ENCODE peak calls at places on chromosomes 16 and 17, in five cellular contexts. D is sigmoid colon, P is tibial artery, U is ovary, C is IMR-90. T is an unnamed sample. For H3K4me1, the result is how much of the 10 kb centered on the place peaks cover.

GRCh38 chr16:3017806-3018506 is at the start of gene CLDN6:
- DNase-seq in P (no peak), D (no peak), C (no peak), U (peak), T (no peak)

GRCh38 chr16:50830698-50831097 is 88.8 kb downstream of the CYLD start:
- DNase-seq in U (no peak), P (no peak), D (no peak), C (no peak), T (no peak)

GRCh38 chr16:3696425-3697218 is 20.7 kb downstream of the TRAP1 start:
- DNase-seq in D (no peak), P (no peak), C (peak), U (no peak), T (no peak)

GRCh38 chr16:3121843-3122467 is 9.6 kb downstream of the ZNF205 start:
- DNase-seq in C (no peak), U (no peak), D (no peak), P (no peak), T (no peak)

GRCh38 chr17:11644265-11645212 is 46.3 kb downstream of the DNAH9 start:
- DNase-seq in D (peak), C (peak), U (peak), P (no peak), T (no peak)

GRCh38 chr17:67438669-67439068 is 61.6 kb downstream of the PITPNC1 start:
- DNase-seq in P (no peak), D (no peak), C (no peak), U (no peak), T (no peak)

GRCh38 chr17:66893863-66894262 is 58.9 kb downstream of the CACNG5 start:
- DNase-seq in U (no peak), C (no peak), D (no peak), P (no peak), T (no peak)

GRCh38 chr17:44581868-44582267 is 24.6 kb downstream of the FZD2 start:
- DNase-seq in P (no peak), C (no peak), D (no peak), U (no peak), T (no peak)

GRCh38 chr17:41959336-41960095 is 7.1 kb upstream of the CNP start:
- DNase-seq in D (no peak), C (peak), U (no peak), P (no peak), T (no peak)

GRCh38 chr16:15611610-15612009 is 31.3 kb downstream of the MARF1 start:
- DNase-seq in C (peak), P (no peak), U (no peak), D (no peak), T (no peak)

GRCh38 chr17:67491009-67491677 is 114.1 kb downstream of the PITPNC1 start:
- DNase-seq in U (peak), C (peak), D (peak), P (peak), T (no peak)

GRCh38 chr16:57549730-57550129 is 7.3 kb downstream of the ADGRG5 start:
- DNase-seq in D (no peak), P (no peak), C (no peak), U (no peak), T (no peak)

GRCh38 chr17:37609170-37610040 is at the start of gene SYNRG:
- DNase-seq in P (peak), C (peak), D (peak), U (peak), T (peak)

GRCh38 chr17:42227849-42228696 is 33.8 kb upstream of the GHDC start:
- DNase-seq in U (no peak), C (peak), P (no peak), D (peak), T (no peak)

GRCh38 chr16:8355714-8356113 is 234.6 kb downstream of the TMEM114 start:
- DNase-seq in C (no peak), P (no peak), D (no peak), U (no peak), T (no peak)

GRCh38 chr17:59287887-59288286 is 43.6 kb upstream of the YPEL2 start:
- DNase-seq in U (no peak), P (no peak), C (no peak), D (no peak), T (no peak)

GRCh38 chr16:53912155-53912554 is 208.2 kb downstream of the FTO start:
- DNase-seq in P (no peak), U (no peak), C (no peak), D (no peak), T (no peak)

GRCh38 chr17:66357037-66357436 is 54.6 kb downstream of the PRKCA start:
- DNase-seq in D (no peak), C (peak), P (no peak), U (no peak), T (no peak)

GRCh38 chr17:9211133-9211765 is 189.9 kb downstream of the NTN1 start:
- DNase-seq in C (no peak), U (no peak), P (no peak), D (no peak), T (no peak)

GRCh38 chr16:63787014-63787413 is 1334.8 kb downstream of the CDH11 start:
- DNase-seq in D (no peak), P (no peak), C (no peak), U (no peak), T (no peak)

GRCh38 chr17:76659928-76660614 is 16.5 kb upstream of the ST6GALNAC1 start:
- DNase-seq in P (no peak), C (no peak), U (no peak), D (peak), T (no peak)

GRCh38 chr16:47311738-47312505 is 148.9 kb downstream of the ITFG1 start:
- DNase-seq in D (no peak), P (no peak), C (peak), U (no peak), T (no peak)

GRCh38 chr16:52549011-52549692 is 2.2 kb upstream of the TOX3 start:
- DNase-seq in C (no peak), U (no peak), D (no peak), P (no peak), T (no peak)

GRCh38 chr16:57349212-57350031 is 9.2 kb upstream of the CCL22 start:
- DNase-seq in D (no peak), U (no peak), P (no peak), C (no peak), T (peak)

GRCh38 chr16:55370762-55371482 is 46.9 kb downstream of the IRX6 start:
- DNase-seq in P (peak), U (peak), D (peak), C (peak), T (no peak)

GRCh38 chr16:54446639-54447038 is 160.1 kb upstream of the IRX3 start:
- DNase-seq in P (peak), C (no peak), D (no peak), U (no peak), T (no peak)

GRCh38 chr16:21233521-21234150 is at the start of gene ANKS4B:
- DNase-seq in P (no peak), U (no peak), D (no peak), C (no peak), T (no peak)

GRCh38 chr17:13323990-13324389 is 277.7 kb downstream of the HS3ST3A1 start:
- DNase-seq in D (no peak), P (no peak), C (peak), U (no peak), T (no peak)

GRCh38 chr16:57510016-57510871 is 24.0 kb upstream of the DOK4 start:
- DNase-seq in U (no peak), D (peak), P (no peak), C (no peak), T (no peak)

GRCh38 chr16:22191966-22192260 is 14.2 kb upstream of the EEF2K start:
- DNase-seq in D (no peak), C (peak), U (peak), P (no peak), T (no peak)

GRCh38 chr17:19812407-19812806 is 55.3 kb downstream of the ULK2 start:
- DNase-seq in C (peak), P (no peak), D (no peak), U (no peak), T (no peak)

GRCh38 chr17:27549251-27549919 is 81.6 kb upstream of the LGALS9 start:
- DNase-seq in C (no peak), U (peak), D (no peak), P (peak), T (no peak)

GRCh38 chr17:27551701-27552466 is 79.1 kb upstream of the LGALS9 start:
- DNase-seq in U (no peak), P (no peak), D (no peak), C (peak), T (no peak)

GRCh38 chr17:27550291-27550930 is 80.6 kb upstream of the LGALS9 start:
- DNase-seq in D (no peak), C (no peak), U (no peak), P (no peak), T (no peak)

GRCh38 chr17:27552467-27552779 is 78.6 kb upstream of the LGALS9 start:
- DNase-seq in D (no peak), C (peak), U (no peak), P (no peak), T (no peak)

GRCh38 chr17:27550974-27551505 is 79.9 kb upstream of the LGALS9 start:
- DNase-seq in P (no peak), U (no peak), C (no peak), D (no peak), T (no peak)
- H3K27ac ChIP-seq in P (no peak), U (no peak), C (no peak), D (no peak), T (no peak)

GRCh38 chr17:34853916-34854315 is 107.3 kb downstream of the CCT6B start:
- DNase-seq in P (no peak), C (no peak), U (no peak), D (no peak), T (no peak)
- H3K4me1 ChIP-seq in P (under half), C (under half), U (under half), D (under half), T (under half)

DNA sequence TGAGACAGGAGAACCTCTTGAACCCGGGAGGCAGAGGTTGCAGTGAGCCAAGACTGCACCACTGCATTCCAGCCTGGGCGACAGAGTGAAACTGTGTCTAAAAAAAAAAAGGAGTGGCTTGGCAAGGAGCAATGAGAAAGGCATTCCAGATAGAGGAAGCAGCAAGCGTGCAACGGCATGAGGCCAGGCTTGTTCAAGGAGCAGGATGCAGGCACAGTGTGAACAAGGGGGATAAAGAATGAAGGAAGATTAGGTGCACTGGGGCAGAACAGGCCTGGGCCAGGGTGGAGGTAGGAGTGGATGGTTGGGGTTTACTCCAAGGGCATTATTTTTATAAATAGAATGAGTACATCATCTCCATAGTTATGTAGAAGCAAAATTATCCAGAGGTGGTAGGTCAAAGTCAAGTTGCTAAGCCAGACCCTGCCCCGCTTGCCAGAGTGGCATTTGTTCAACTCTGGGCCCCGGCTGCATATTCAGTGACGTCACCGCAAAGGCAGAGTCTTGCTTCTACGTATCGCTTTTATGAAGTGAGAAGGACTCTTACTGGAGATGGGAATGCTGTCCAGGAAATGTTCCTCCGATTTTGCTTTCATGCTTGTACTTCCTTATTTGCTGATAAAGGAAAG is 100.2 kb downstream of the KATNIP start:
- DNase-seq in D (no peak), C (no peak), U (peak), P (no peak), T (no peak)
- H3K27ac ChIP-seq in D (no peak), C (no peak), U (no peak), P (no peak), T (no peak)

DNA sequence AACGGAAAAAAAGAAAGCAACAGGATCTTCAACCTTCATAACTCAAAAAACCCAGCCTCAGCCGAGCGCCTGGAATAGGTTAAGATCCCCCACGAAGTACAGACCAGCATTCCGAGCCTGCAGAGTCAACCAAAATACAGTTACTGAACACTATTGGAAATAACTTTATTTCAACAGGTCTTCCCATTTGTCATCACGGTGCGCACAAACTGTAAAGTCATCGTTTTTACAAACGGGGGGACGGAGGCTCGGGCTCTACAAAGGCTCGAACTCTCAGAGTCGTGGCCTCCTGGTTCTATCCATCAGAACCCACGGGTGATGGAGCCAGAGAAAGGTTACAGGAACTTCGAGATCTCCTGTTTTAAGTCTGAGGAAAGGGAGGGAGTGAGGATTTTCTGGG is 1.1 kb downstream of the YWHAE start:
- DNase-seq in P (no peak), D (no peak), U (no peak), C (peak), T (no peak)
- H3K4me1 ChIP-seq in P (under half), D (half or more), U (under half), C (under half), T (under half)

DNA sequence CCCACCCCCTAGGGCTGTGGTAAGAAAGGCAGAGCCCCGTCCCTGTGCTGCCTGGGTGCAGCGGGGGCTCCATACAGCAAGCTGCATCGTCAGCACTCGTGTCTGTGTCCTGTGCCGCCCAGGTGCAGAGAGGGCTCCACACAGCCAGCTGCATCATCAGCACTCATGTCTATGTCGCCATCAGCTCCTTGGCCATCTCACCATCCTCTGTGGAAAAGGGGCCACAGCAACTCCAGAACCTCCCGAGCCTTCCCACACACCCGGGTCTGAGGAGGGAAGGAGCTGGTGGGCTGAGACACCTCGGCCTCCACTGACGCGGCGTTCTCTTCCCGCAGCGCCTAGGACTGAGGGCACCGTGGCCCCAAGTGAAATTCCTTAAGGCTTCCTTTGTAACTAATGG is 72.9 kb upstream of the CHMP6 start:
- DNase-seq in C (no peak), P (peak), U (no peak), D (peak), T (no peak)
- H3K27ac ChIP-seq in C (no peak), P (peak), U (peak), D (no peak), T (no peak)

GRCh38 chr16:84603115-84603816 is 14.6 kb downstream of the COTL1 start:
- DNase-seq in P (peak), U (peak), C (peak), D (peak), T (no peak)
- H3K4me1 ChIP-seq in P (under half), U (under half), C (under half), D (half or more), T (half or more)

GRCh38 chr16:88344411-88345030 is 38.2 kb upstream of the ZNF469 start:
- DNase-seq in U (no peak), P (no peak), D (no peak), C (no peak), T (no peak)
- H3K27ac ChIP-seq in U (no peak), P (no peak), D (no peak), C (no peak), T (no peak)

GRCh38 chr17:27945333-27945616 is 52.1 kb upstream of the LYRM9 start:
- DNase-seq in U (no peak), C (no peak), P (no peak), D (no peak), T (no peak)
- H3K4me1 ChIP-seq in U (under half), C (under half), P (under half), D (under half), T (under half)

DNA sequence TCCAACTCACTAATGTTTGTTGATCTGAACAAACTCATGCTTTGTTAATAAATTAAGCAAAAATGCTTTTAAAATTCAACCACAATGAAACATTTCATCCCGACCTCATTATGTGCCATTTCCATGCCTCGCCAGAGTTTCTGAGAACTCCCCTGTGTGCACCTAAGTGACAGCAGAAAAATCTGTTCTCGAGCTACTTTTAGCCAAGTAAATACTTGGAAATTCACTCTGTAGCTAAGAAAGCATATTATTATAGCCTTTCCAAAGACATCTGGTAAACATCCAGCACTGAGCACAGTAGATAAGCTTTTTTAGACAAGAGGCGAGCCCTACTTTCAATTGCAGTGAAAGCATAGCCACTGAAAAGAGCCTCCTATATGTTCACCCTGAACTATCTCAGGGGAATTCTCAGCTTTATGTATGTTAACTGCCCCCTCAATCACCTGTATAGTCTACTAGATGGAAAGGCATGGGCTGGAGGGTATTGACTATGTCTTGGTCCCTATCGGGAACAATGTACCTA is 242.8 kb upstream of the PSMD7 start:
- DNase-seq in U (no peak), P (no peak), D (no peak), C (no peak), T (no peak)
- H3K27ac ChIP-seq in U (no peak), P (no peak), D (no peak), C (no peak), T (no peak)

T was measured in CD8-positive, alpha-beta T cell.